ENCODE peak calls at places on chromosome 11, in five cellular contexts. M, X, B, C and T are unnamed samples.

GRCh38 chr11:129248618-129249017 is 56.5 kb upstream of the ARHGAP32 start:
- DNase-seq in B (peak), C (no peak), X (no peak), M (no peak), T (peak)

GRCh38 chr11:1308745-1309497 is 511 bp downstream of the TOLLIP start:
- DNase-seq in M (no peak), X (no peak), C (peak), B (no peak), T (no peak)

GRCh38 chr11:9776203-9776602 is 112.3 kb downstream of the SWAP70 start:
- DNase-seq in M (no peak), B (no peak), C (no peak), X (no peak), T (no peak)

GRCh38 chr11:105109855-105110750 is 29.5 kb downstream of the CARD18 start:
- DNase-seq in C (no peak), M (no peak), B (no peak), X (no peak), T (peak)

GRCh38 chr11:75303544-75304224 is 47.8 kb downstream of the ARRB1 start:
- DNase-seq in B (no peak), X (no peak), C (no peak), M (no peak), T (no peak)

GRCh38 chr11:26234451-26234850 is 97.5 kb upstream of the ANO3 start:
- DNase-seq in M (no peak), C (no peak), X (no peak), B (no peak), T (no peak)

GRCh38 chr11:94170953-94171352 is 42.3 kb downstream of the PANX1 start:
- DNase-seq in M (no peak), X (no peak), B (no peak), C (no peak), T (no peak)

GRCh38 chr11:3984896-3985295 is 109.7 kb upstream of the RRM1 start:
- DNase-seq in X (no peak), B (no peak), C (peak), M (no peak), T (no peak)

GRCh38 chr11:65087216-65087615 is 3.2 kb downstream of the ZFPL1 start:
- DNase-seq in C (no peak), B (no peak), M (no peak), X (no peak), T (no peak)

GRCh38 chr11:132058211-132058772 is 687.9 kb downstream of the NTM start:
- DNase-seq in M (no peak), X (no peak), B (no peak), C (peak), T (no peak)

GRCh38 chr11:126359431-126360048 is 4.1 kb downstream of the ST3GAL4 start:
- DNase-seq in B (no peak), C (no peak), M (no peak), X (no peak), T (no peak)

GRCh38 chr11:66495401-66495844 is 15.0 kb upstream of the BBS1 start:
- DNase-seq in M (no peak), B (no peak), X (no peak), C (peak), T (no peak)

GRCh38 chr11:75402002-75402773 is 2.9 kb downstream of the RPS3 start:
- DNase-seq in B (no peak), X (no peak), C (no peak), M (no peak), T (no peak)

GRCh38 chr11:15179167-15179566 is 64.4 kb downstream of the INSC start:
- DNase-seq in C (no peak), X (no peak), M (no peak), B (no peak), T (peak)

GRCh38 chr11:32005786-32006406 is 85.0 kb upstream of the RCN1 start:
- DNase-seq in B (no peak), C (no peak), M (no peak), X (no peak), T (no peak)

GRCh38 chr11:120801801-120802689 is 221.9 kb upstream of the TBCEL start:
- DNase-seq in C (peak), M (no peak), B (peak), X (no peak), T (no peak)

GRCh38 chr11:8248786-8249185 is 14.9 kb downstream of the LMO1 start:
- DNase-seq in M (no peak), C (no peak), B (no peak), X (no peak), T (no peak)

GRCh38 chr11:69091638-69092165 is 43.0 kb downstream of the TPCN2 start:
- DNase-seq in C (no peak), M (no peak), X (no peak), B (no peak), T (no peak)

GRCh38 chr11:69088676-69089146 is 40.0 kb downstream of the TPCN2 start:
- DNase-seq in X (peak), B (peak), C (peak), M (no peak), T (peak)

GRCh38 chr11:69087811-69088210 is 39.1 kb downstream of the TPCN2 start:
- DNase-seq in X (no peak), C (no peak), M (no peak), B (no peak), T (no peak)

GRCh38 chr11:69086741-69087524 is 38.2 kb downstream of the TPCN2 start:
- DNase-seq in X (no peak), M (no peak), B (no peak), C (no peak), T (no peak)

GRCh38 chr11:69089258-69089657 is 40.5 kb downstream of the TPCN2 start:
- DNase-seq in M (no peak), X (no peak), C (no peak), B (no peak), T (peak)
- TF ChIP-seq CTCF in M (no peak), X (no peak), C (no peak), B (no peak), T (no peak)

GRCh38 chr11:95254139-95254704 is 23.2 kb upstream of the SESN3 start:
- DNase-seq in C (peak), M (peak), B (peak), X (peak), T (peak)
- H3K4me3 ChIP-seq in C (peak), M (peak), B (peak), X (peak), T (peak)

DNA sequence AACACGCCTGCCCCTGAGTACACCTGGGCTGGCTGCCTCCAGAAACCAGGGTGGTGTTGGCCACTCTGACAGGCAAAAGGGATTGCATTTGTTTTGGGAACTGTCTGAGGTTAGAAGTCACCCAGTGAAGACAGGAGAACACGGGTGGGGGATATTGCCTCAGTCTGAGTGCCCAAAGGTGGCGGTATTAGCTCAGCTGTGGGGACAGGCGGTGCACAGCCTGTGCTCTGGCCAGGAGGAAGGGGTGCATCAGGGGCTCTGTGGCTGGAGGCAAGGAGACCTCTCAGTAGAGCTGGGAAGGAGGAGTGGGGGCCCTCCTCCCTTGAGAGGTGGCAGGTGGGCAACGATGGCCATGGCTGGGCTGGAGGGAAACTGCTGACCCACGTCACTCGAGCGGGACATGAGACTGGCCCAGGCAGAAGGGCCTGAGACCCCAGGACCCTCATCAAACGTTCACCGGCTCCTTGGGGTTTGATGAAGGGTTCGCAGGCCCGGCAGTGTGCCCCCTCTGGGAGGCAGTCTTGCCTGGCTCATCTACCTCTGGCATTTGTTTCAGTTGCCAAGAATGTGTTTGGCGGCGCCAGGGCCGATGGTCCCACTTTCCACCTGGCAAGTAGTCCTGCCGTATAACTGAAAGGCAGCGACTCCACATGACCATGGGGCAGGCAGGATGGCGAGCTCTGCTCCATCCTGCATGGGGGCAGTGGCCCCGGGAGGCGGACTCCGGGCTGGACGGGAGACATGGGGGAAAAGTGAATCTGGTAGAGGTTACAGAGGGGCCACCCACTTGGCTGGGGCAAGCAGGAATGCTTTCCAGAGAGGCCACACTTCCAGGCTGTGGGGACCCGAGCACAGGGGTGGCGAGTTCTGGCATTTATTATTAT is 52.8 kb upstream of the SMIM38 start:
- DNase-seq in M (no peak), C (peak), X (no peak), B (no peak), T (no peak)
- TF ChIP-seq CTCF in M (no peak), C (peak), X (no peak), B (peak), T (no peak)

DNA sequence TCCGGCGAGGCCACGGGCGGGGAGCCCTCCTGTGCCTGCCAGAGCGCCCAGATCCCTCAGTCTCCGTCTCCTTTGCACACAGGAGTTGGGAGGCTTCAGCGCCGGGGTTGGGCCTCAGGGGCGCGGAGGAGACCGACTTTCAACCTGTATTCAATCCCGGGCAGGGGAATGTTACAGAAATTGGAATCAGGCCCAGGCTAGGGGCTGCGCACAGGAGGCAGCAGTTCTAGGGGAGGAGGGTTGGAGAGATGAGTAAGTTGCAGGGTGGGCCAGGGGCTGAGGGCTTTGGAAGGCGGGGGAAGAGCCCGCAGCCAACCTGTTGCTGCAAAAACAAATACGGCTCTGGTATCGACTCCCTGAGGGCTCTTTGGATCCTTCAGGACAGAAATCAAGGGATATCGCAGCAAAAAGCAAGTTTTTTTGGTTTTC is 651 bp upstream of the KCNA4 start:
- DNase-seq in B (no peak), X (no peak), C (peak), M (no peak), T (no peak)
- H3K4me3 ChIP-seq in B (no peak), X (peak), C (peak), M (peak), T (no peak)

DNA sequence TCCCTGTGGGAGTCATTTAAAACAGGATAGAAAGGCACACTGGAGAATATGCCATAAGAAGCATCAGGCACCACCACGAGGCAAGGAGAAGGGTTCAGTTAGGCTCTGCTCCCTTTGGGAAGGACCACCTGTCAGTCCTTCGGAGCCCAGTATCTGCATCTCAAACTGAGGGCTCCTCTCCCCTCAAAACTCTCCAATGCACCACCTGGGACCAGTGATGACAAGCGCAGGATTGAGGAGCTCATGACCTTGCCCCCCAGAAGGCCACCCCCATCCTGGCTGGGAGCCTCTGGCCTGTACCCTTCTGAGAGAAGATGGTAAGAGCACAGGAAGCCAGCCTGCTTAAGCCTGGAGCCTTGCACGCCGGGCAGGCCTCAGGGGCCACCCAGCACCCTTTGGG is 39.4 kb downstream of the OPCML start:
- DNase-seq in M (no peak), C (no peak), B (no peak), X (no peak), T (no peak)
- TF ChIP-seq CTCF in M (no peak), C (no peak), B (no peak), X (no peak), T (no peak)

DNA sequence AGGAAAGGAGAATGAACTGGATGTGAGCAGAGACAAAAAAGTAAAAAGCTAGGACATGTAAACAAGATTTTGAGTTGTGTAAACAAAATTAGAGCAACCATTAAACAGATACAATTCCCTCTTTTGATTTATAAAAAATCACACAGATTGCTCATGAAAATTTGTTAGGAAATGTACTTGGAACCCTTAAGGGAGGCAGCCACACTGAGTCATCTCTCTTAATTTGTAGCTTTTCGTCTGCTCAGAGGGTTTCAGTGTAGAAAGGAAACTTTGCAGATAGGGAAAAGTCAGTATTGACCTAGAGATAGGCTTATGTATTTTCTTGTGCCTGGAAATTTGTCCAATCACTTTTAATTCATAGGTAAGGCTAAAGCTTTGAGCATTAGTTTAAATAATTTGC is 49.6 kb upstream of the ME3 start:
- DNase-seq in B (no peak), X (no peak), M (no peak), C (no peak), T (no peak)
- H3K4me3 ChIP-seq in B (no peak), X (no peak), M (no peak), C (no peak), T (no peak)

DNA sequence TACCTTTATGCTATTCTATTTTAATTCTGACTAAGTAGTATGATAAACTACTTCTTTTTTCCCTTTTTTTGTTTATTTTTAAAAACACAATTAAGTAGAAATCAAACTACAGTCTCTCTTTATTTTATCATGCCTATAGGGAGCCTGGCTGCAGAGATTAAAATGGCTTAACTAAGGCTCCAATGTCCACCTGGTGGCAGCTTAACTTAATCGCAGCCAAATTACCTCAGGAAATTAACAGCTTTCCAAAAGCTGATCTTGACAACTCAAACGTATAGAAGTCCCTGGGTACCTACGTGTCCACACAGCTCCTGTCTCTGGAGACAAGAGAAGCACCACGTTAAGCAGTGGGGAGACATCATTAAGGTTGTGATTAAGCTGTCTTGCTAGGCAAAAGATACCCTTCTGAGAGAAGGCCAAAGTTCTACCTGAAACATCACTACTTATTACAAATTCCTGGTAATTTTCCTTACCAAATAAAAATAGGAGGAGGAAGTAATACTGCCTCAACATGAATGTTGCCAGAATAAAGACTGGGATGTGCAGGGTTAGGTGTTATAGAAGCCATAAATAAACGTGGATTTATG is 63.2 kb upstream of the SNX19 start:
- DNase-seq in M (no peak), C (peak), B (peak), X (no peak), T (no peak)
- TF ChIP-seq CTCF in M (peak), C (peak), B (peak), X (peak), T (peak)

DNA sequence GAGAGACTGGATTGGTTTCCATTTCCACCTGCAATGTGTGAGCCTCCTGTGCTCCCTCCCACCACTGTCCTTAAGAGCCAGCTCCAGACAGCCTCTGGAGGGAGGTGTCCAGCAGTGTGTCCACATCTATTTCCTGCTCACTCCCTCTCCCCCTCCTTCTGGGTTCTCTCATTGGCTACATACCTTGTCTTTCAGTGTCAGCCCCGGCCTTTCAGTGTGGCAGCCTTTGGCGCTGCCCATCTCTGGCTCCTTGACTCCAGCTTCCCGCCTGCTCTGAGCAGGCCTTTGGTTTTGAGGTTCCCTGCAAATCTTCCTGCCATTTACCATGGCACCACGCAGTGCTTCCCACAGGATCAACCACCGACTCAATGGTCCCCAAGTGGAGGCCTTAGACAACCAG is 19.0 kb upstream of the PTPRJ start:
- DNase-seq in X (no peak), C (peak), M (no peak), B (no peak), T (no peak)
- H3K4me3 ChIP-seq in X (no peak), C (no peak), M (no peak), B (no peak), T (no peak)

DNA sequence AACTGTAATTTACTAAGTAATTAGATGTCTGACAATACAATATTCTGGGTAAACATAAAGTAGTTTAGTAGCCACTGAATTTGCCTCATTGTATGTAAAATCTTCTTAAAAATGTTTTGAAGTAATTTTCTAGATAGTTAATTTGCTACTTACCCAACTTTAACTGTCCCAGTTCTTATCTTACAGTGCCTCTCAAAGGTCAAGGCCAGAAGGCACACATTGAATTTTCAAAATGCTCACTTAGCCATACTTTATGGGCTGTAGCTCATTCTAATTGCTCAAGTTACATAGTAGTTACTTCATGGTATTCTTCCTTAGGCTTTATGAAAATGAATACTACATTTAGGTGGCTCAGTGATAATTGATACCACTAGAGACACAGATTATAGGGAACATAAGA is 666.6 kb downstream of the CNTN5 start:
- DNase-seq in B (no peak), C (no peak), M (no peak), X (no peak), T (no peak)
- TF ChIP-seq CTCF in B (no peak), C (peak), M (no peak), X (no peak), T (no peak)

GRCh38 chr11:60858731-60859464 is 3.1 kb upstream of the PTGDR2 start:
- DNase-seq in M (no peak), X (no peak), C (no peak), B (no peak), T (no peak)
- H3K4me3 ChIP-seq in M (no peak), X (no peak), C (no peak), B (no peak), T (no peak)